ENCODE peak calls at places on chromosomes 12 and 14, in seven cellular contexts. J is tibial artery; D is CD4-positive, CD25-positive, alpha-beta regulatory T cell; E is neuronal stem cell; C is effector memory CD4-positive, alpha-beta T cell; Y is uterus; P is CD8-positive, alpha-beta T cell. R is an unnamed sample. For H3K27me3 and H3K4me1, the result is how much of the 10 kb centered on the place peaks cover.

GRCh38 chr12:41917827-41918445 is 226.7 kb downstream of the GXYLT1 start:
- DNase-seq in J (no peak), D (no peak), E (no peak), C (no peak), Y (no peak), P (no peak), R (no peak)

GRCh38 chr14:93544212-93544611 is 113.5 kb downstream of the UNC79 start:
- DNase-seq in J (no peak), D (no peak), E (no peak), C (no peak), Y (no peak), P (no peak), R (no peak)

GRCh38 chr12:109147954-109148353 is 31.6 kb downstream of the ACACB start:
- DNase-seq in J (peak), D (no peak), E (no peak), C (no peak), Y (peak), P (no peak), R (no peak)

GRCh38 chr12:67524861-67525499 is 123.6 kb upstream of the DYRK2 start:
- DNase-seq in J (no peak), D (no peak), E (no peak), C (no peak), Y (no peak), P (no peak), R (no peak)

GRCh38 chr12:69570000-69570516 is 15.2 kb upstream of the CCT2 start:
- DNase-seq in J (no peak), D (no peak), E (no peak), C (no peak), Y (no peak), P (no peak), R (no peak)

GRCh38 chr12:130826151-130826801 is 12.8 kb downstream of the STX2 start:
- DNase-seq in J (no peak), D (peak), E (no peak), C (peak), Y (no peak), P (peak), R (peak)

GRCh38 chr14:69045857-69046351 is 66.8 kb upstream of the ACTN1 start:
- DNase-seq in J (peak), D (no peak), E (no peak), C (no peak), Y (no peak), P (no peak), R (no peak)

GRCh38 chr14:105069887-105070759 is 4.9 kb upstream of the GPR132 start:
- DNase-seq in J (peak), D (no peak), E (no peak), C (peak), Y (no peak), P (no peak), R (no peak)

GRCh38 chr12:3048540-3048939 is 28.6 kb upstream of the TSPAN9 start:
- DNase-seq in J (no peak), D (no peak), E (no peak), C (no peak), Y (no peak), P (no peak), R (no peak)

GRCh38 chr12:73629171-73629570 is 908.5 kb upstream of the ATXN7L3B start:
- DNase-seq in J (no peak), D (no peak), E (no peak), C (no peak), Y (no peak), P (no peak), R (no peak)

GRCh38 chr12:29537292-29537691 is 39.8 kb upstream of the OVCH1 start:
- DNase-seq in J (no peak), D (no peak), E (no peak), C (no peak), Y (no peak), P (no peak), R (no peak)

GRCh38 chr12:115873416-115874082 is 403.9 kb downstream of the MED13L start:
- DNase-seq in J (no peak), D (no peak), E (no peak), C (no peak), Y (no peak), P (no peak), R (no peak)

GRCh38 chr14:41641690-41642089 is 35.0 kb downstream of the LRFN5 start:
- DNase-seq in J (no peak), D (no peak), E (no peak), C (no peak), Y (no peak), P (no peak), R (no peak)

GRCh38 chr14:103224996-103225874 is 102.0 kb downstream of the TNFAIP2 start:
- DNase-seq in J (no peak), D (no peak), E (no peak), C (no peak), Y (no peak), P (no peak), R (no peak)
- H3K27me3 ChIP-seq in J (half or more), D (under half), E (under half), C (under half), Y (under half), P (under half), R (under half)

GRCh38 chr14:77961853-77962580 is 162.1 kb downstream of the ADCK1 start:
- DNase-seq in J (no peak), D (no peak), E (no peak), C (no peak), Y (no peak), P (no peak), R (no peak)

GRCh38 chr14:77967110-77967509 is 167.2 kb downstream of the ADCK1 start:
- DNase-seq in J (no peak), D (no peak), E (no peak), C (no peak), Y (no peak), P (no peak), R (no peak)

GRCh38 chr14:77962731-77963520 is 163.0 kb downstream of the ADCK1 start:
- DNase-seq in J (no peak), D (no peak), E (no peak), C (no peak), Y (no peak), P (no peak), R (no peak)

GRCh38 chr14:77965050-77965449 is 165.1 kb downstream of the ADCK1 start:
- DNase-seq in J (no peak), D (no peak), E (no peak), C (no peak), Y (no peak), P (no peak), R (no peak)

DNA sequence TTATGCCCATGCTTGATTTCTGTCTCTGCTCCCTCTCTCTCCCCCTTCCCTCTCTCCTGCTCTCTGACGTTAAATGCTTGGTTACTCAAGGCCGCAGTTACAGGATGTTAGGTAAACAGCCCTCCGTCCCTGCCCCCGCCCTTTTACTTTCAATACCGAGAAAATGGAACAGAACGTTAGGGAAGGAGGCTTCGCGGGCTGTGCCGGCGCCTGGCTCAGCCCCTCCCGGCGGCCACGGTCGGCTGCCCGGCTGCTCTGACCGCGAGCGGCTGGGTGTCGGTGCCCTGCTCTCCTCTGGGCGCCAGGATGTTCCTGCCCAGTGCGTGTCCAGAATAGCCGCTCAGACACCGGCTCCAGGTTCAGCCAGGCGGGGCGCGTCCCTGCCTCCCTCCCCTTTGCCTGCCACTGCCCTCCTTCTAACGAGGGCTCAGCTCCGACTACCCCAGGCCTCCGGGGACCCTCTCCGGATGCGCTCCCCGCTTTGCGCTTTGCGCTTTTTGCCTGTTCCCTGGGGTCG is 166.1 kb downstream of the ADCK1 start:
- DNase-seq in J (no peak), D (no peak), E (no peak), C (no peak), Y (no peak), P (no peak), R (no peak)
- H3K4me3 ChIP-seq in J (no peak), D (no peak), E (no peak), C (no peak), Y (no peak), P (no peak), R (no peak)

DNA sequence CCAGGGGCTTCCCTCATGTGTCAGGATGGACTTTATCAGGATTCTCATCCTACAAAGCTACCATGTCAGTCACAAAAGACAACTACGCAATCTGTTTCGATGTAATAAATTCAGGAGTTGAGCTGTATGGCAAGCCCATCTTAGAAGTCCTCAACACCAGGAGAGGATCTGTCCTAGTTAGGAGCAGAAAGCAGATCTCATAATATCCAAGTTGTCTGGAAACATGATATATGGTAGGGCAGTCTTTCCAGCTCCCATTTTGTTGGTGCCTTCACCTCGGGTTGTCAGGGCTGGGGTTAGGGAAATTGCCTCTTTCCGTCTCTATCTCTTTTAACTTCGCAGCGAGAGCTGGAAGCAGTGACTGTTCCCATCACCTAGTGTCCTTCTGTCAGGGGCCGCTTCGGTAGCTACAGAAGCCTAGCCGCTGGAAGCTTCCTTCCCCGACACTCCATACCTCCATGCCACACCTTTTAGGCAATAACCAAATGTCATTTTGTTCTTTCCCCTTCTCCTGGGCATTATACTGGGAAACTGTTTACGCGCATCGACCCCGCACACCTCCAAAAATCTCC is 1.4 kb downstream of the NIN start:
- DNase-seq in J (no peak), D (no peak), E (no peak), C (no peak), Y (no peak), P (no peak), R (no peak)
- H3K4me1 ChIP-seq in J (under half), D (under half), E (under half), C (under half), Y (under half), P (half or more), R (under half)

GRCh38 chr12:6831450-6831995 is 3.3 kb downstream of the P3H3 start:
- DNase-seq in J (no peak), D (no peak), E (no peak), C (no peak), Y (no peak), P (no peak), R (no peak)
- H3K27me3 ChIP-seq in J (under half), D (under half), E (under half), C (under half), Y (under half), P (under half), R (under half)